ENCODE peak calls at places on chromosomes 12 and 14, in five cellular contexts. R is A673, A is hepatocyte, W is mesothelial cell of epicardium, I is left ventricle myocardium inferior. H is an unnamed sample.
A peak's percentile ranks its signal among the peaks of the same experiment; 100 is the strongest.

GRCh38 chr14:50318031-50318626 is 6.0 kb downstream of the DMAC2L start:
- DNase-seq in R (peak; percentile 44), A (peak; percentile 38), W (no peak), I (no peak), H (no peak)

GRCh38 chr12:31118347-31118830 is 44.7 kb downstream of the DDX11 start:
- DNase-seq in R (peak; percentile 63), A (peak; percentile 49), W (no peak), I (no peak), H (no peak)

GRCh38 chr14:71607056-71607455 is 325.2 kb upstream of the RGS6 start:
- DNase-seq in R (no peak), A (no peak), W (no peak), I (no peak), H (no peak)

GRCh38 chr12:106302401-106303201 is at the start of gene TCP11L2:
- DNase-seq in R (peak; percentile 82), A (peak; percentile 95), W (peak; percentile 81), I (peak; percentile 92), H (peak; percentile 78)

GRCh38 chr14:94540031-94540794 is 21.0 kb upstream of the SERPINA4 start:
- DNase-seq in R (no peak), A (no peak), W (no peak), I (no peak), H (no peak)

GRCh38 chr14:58918066-58918465 is 270.4 kb upstream of the DAAM1 start:
- DNase-seq in R (no peak), A (peak; percentile 15), W (no peak), I (no peak), H (no peak)

GRCh38 chr12:65278576-65279386 is at the start of gene MSRB3:
- DNase-seq in R (peak; percentile 56), A (peak; percentile 81), W (peak; percentile 57), I (peak; percentile 82), H (peak; percentile 61)

GRCh38 chr12:25155031-25155576 is 39.9 kb downstream of the DNAI7 start:
- DNase-seq in R (peak; percentile 41), A (peak; percentile 27), W (no peak), I (no peak), H (no peak)

GRCh38 chr12:38154096-38155019 is 162.2 kb upstream of the ALG10B start:
- DNase-seq in R (no peak), A (no peak), W (no peak), I (no peak), H (no peak)

GRCh38 chr14:97104029-97104428 is 306.8 kb downstream of the VRK1 start:
- DNase-seq in R (no peak), A (no peak), W (no peak), I (no peak), H (no peak)

GRCh38 chr14:103828315-103828967 is 18.9 kb downstream of the PPP1R13B start:
- DNase-seq in R (no peak), A (peak; percentile 23), W (no peak), I (peak; percentile 29), H (no peak)

GRCh38 chr12:52058631-52059324 is 7.5 kb downstream of the NR4A1 start:
- DNase-seq in R (no peak), A (peak; percentile 30), W (no peak), I (no peak), H (no peak)

GRCh38 chr14:31294736-31295398 is 87.3 kb upstream of the HECTD1 start:
- DNase-seq in R (no peak), A (no peak), W (no peak), I (no peak), H (no peak)

GRCh38 chr12:10363922-10364838 is 25.7 kb downstream of the KLRK1 start:
- DNase-seq in R (peak; percentile 48), A (peak; percentile 60), W (no peak), I (peak; percentile 26), H (no peak)

GRCh38 chr12:125229878-125230530 is 164.8 kb downstream of the AACS start:
- DNase-seq in R (no peak), A (no peak), W (no peak), I (no peak), H (no peak)

GRCh38 chr12:30420561-30420960 is 275.1 kb downstream of the IPO8 start:
- DNase-seq in R (no peak), A (no peak), W (no peak), I (no peak), H (no peak)

GRCh38 chr12:48175613-48176416 is 7.6 kb upstream of the CCDC184 start:
- DNase-seq in R (no peak), A (no peak), W (no peak), I (no peak), H (no peak)

GRCh38 chr12:15592934-15593333 is 196.3 kb downstream of the EPS8 start:
- DNase-seq in R (no peak), A (no peak), W (no peak), I (no peak), H (no peak)

GRCh38 chr14:72943876-72944430 is 17.7 kb downstream of the DCAF4 start:
- DNase-seq in R (no peak), A (no peak), W (no peak), I (no peak), H (no peak)

GRCh38 chr12:89351489-89352241 is 636 bp downstream of the DUSP6 start:
- DNase-seq in R (no peak), A (peak; percentile 54), W (no peak), I (peak; percentile 31), H (peak; percentile 34)

GRCh38 chr12:51218607-51219161 is 822 bp upstream of the POU6F1 start:
- DNase-seq in R (no peak), A (peak; percentile 69), W (no peak), I (no peak), H (peak; percentile 15)

GRCh38 chr12:2234951-2235350 is 182.2 kb downstream of the CACNA1C start:
- DNase-seq in R (no peak), A (no peak), W (no peak), I (no peak), H (no peak)

GRCh38 chr12:54389536-54390175 is 5.1 kb upstream of the ZNF385A start:
- DNase-seq in R (no peak), A (no peak), W (no peak), I (peak; percentile 14), H (no peak)

GRCh38 chr12:131487379-131488129 is 223.3 kb upstream of the SFSWAP start:
- DNase-seq in R (peak; percentile 82), A (no peak), W (no peak), I (no peak), H (no peak)

GRCh38 chr14:94474581-94475031 is 1.4 kb downstream of the SERPINA9 start:
- DNase-seq in R (peak; percentile 4), A (no peak), W (no peak), I (no peak), H (no peak)

GRCh38 chr12:89383235-89384049 is 31.1 kb upstream of the DUSP6 start:
- DNase-seq in R (peak; percentile 52), A (no peak), W (no peak), I (no peak), H (no peak)

GRCh38 chr12:53060721-53061276 is 10.9 kb downstream of the TNS2 start:
- DNase-seq in R (no peak), A (peak; percentile 19), W (no peak), I (no peak), H (no peak)

GRCh38 chr12:53062011-53062961 is 12.4 kb downstream of the TNS2 start:
- DNase-seq in R (no peak), A (no peak), W (no peak), I (no peak), H (no peak)

GRCh38 chr12:53062977-53063707 is 13.3 kb downstream of the TNS2 start:
- DNase-seq in R (no peak), A (no peak), W (no peak), I (no peak), H (no peak)

GRCh38 chr12:53060064-53060720 is 10.3 kb downstream of the TNS2 start:
- DNase-seq in R (no peak), A (no peak), W (no peak), I (no peak), H (no peak)

DNA sequence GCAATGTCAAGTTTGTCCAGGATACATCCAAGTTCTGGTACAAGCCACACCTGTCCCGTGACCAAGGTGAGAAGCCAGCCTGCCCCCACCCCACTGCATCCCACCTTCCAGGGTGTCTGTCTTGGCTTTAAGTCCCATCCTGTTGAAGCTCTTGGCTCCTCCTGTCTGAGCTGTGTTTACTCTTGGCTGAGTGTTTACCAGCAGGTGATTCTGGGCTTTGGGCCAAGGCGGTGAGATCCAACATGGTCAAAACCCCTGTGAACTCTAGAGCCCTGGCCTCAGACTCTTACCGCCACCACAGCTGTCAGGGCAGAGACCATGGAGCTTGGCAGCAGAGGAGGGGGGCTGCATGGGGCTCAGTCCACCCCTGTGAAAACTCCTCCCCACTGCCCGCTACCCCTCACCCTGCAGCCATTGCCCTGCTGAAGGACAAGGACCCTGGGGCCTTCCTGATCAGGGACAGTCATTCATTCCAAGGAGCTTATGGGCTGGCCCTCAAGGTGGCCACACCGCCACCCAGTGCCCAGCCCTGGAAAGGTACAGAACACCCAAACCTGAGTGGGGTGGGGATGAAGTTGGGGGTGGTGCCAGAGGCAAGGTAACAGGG is 11.6 kb downstream of the TNS2 start:
- DNase-seq in R (no peak), A (peak; percentile 69), W (no peak), I (no peak), H (no peak)
- TF ChIP-seq CTCF in R (peak; percentile 40), A (peak; percentile 28), W (no peak), I (no peak), H (peak; percentile 34)

DNA sequence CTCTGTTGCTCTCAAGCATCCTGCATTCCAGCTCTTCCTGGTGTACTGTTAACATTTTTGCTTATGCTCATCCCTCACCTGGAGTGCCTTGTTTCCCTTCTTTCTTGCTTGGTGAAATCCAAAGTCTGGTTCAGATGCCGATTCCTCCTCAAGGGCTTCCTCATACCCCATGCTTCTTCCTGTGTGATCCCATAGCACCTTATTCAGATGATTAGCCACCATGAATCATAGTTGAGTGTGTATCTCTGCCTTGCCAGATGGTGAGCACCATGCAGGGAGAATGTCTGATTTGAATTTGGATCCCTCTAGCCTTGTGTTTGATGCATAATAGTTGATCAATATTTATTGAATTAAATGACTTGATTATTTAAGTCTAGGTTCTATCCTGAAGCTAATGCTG is 39.4 kb upstream of the ANO4 start:
- DNase-seq in R (no peak), A (no peak), W (no peak), I (no peak), H (no peak)
- TF ChIP-seq CTCF in R (no peak), A (no peak), W (no peak), I (no peak), H (no peak)

DNA sequence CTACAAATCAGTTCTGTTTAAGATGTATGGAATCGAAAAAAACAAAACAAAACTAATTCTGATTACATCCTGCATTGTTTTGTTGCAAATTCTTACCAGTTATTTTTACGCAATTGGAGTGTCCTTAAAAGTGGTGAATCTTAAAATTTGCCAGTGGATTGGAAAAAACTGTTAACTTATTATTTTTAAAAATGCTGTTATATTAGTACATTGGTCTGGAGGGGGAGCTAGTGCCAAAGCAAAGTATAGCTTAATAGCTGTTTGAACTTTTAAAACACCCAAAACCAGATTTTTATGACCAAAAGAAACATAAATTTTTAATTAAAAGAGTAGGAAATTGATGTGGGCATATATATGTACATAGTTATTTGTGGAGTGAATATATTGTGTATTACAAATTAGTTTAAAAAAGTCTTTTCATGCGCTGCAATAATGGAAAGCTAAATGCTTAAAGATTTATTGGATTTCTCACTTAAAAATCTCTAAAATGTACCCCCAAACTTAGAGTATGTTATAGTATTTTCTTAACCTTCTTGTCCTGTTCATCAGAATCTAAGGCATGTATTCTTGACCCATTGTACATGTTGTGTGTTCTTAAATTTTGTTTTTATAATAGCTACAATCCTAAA is 2.5 kb downstream of the FUT8 start:
- DNase-seq in R (peak; percentile 21), A (peak; percentile 59), W (no peak), I (no peak), H (no peak)
- TF ChIP-seq CTCF in R (peak; percentile 62), A (peak; percentile 79), W (peak; percentile 32), I (peak; percentile 52), H (peak; percentile 66)

GRCh38 chr12:50097952-50098351 is 5.9 kb upstream of the GPD1 start:
- DNase-seq in R (no peak), A (no peak), W (no peak), I (no peak), H (no peak)
- TF ChIP-seq CTCF in R (no peak), A (no peak), W (no peak), I (no peak), H (no peak)

H was measured in progenitor cell of endocrine pancreas.